ENCODE peak calls at places on chromosome X, in eight cellular contexts. One of them, this sample, is unnamed.

GRCh38 chrX:150410513-150410912 is 47.4 kb downstream of the MAMLD1 start:
- DNase-seq in stimulated activated CD4-positive, alpha-beta T cell treated with anti-CD3 and anti-CD28 coated beads, Interleukin-4, amount 100 ng/mL, for 1 hour: no peak
- DNase-seq in activated CD4-positive, alpha-beta T cell treated with anti-CD3 and anti-CD28 coated beads, Interleukin-2, amount 50 U/mL, for 24 hours: no peak
- DNase-seq in lower lobe of right lung: no peak
- DNase-seq in GM04504: no peak
- DNase-seq in CD8-positive, alpha-beta T cell: no peak
- DNase-seq in NCI-H2081: no peak
- DNase-seq in occipital lobe: no peak
- DNase-seq in this sample: no peak

GRCh38 chrX:126137899-126138298 is 28.2 kb downstream of the DCAF12L2 start:
- DNase-seq in stimulated activated CD4-positive, alpha-beta T cell treated with anti-CD3 and anti-CD28 coated beads, Interleukin-4, amount 100 ng/mL, for 1 hour: no peak
- DNase-seq in activated CD4-positive, alpha-beta T cell treated with anti-CD3 and anti-CD28 coated beads, Interleukin-2, amount 50 U/mL, for 24 hours: no peak
- DNase-seq in lower lobe of right lung: no peak
- DNase-seq in GM04504: no peak
- DNase-seq in CD8-positive, alpha-beta T cell: no peak
- DNase-seq in NCI-H2081: peak
- DNase-seq in occipital lobe: no peak
- DNase-seq in this sample: no peak

GRCh38 chrX:32408389-32408788 is 803.0 kb downstream of the DMD start:
- DNase-seq in stimulated activated CD4-positive, alpha-beta T cell treated with anti-CD3 and anti-CD28 coated beads, Interleukin-4, amount 100 ng/mL, for 1 hour: peak
- DNase-seq in activated CD4-positive, alpha-beta T cell treated with anti-CD3 and anti-CD28 coated beads, Interleukin-2, amount 50 U/mL, for 24 hours: no peak
- DNase-seq in lower lobe of right lung: no peak
- DNase-seq in GM04504: no peak
- DNase-seq in CD8-positive, alpha-beta T cell: no peak
- DNase-seq in NCI-H2081: peak
- DNase-seq in occipital lobe: peak
- DNase-seq in this sample: peak

GRCh38 chrX:74242050-74242449 is 61.9 kb upstream of the ZCCHC13 start:
- DNase-seq in stimulated activated CD4-positive, alpha-beta T cell treated with anti-CD3 and anti-CD28 coated beads, Interleukin-4, amount 100 ng/mL, for 1 hour: no peak
- DNase-seq in activated CD4-positive, alpha-beta T cell treated with anti-CD3 and anti-CD28 coated beads, Interleukin-2, amount 50 U/mL, for 24 hours: no peak
- DNase-seq in lower lobe of right lung: no peak
- DNase-seq in GM04504: no peak
- DNase-seq in CD8-positive, alpha-beta T cell: no peak
- DNase-seq in NCI-H2081: no peak
- DNase-seq in occipital lobe: no peak
- DNase-seq in this sample: no peak

GRCh38 chrX:118904218-118904617 is 70.2 kb upstream of the LONRF3 start:
- DNase-seq in stimulated activated CD4-positive, alpha-beta T cell treated with anti-CD3 and anti-CD28 coated beads, Interleukin-4, amount 100 ng/mL, for 1 hour: no peak
- DNase-seq in activated CD4-positive, alpha-beta T cell treated with anti-CD3 and anti-CD28 coated beads, Interleukin-2, amount 50 U/mL, for 24 hours: no peak
- DNase-seq in lower lobe of right lung: no peak
- DNase-seq in GM04504: no peak
- DNase-seq in CD8-positive, alpha-beta T cell: no peak
- DNase-seq in NCI-H2081: no peak
- DNase-seq in occipital lobe: no peak
- DNase-seq in this sample: no peak

GRCh38 chrX:12327836-12328235 is 189.6 kb downstream of the FRMPD4 start:
- DNase-seq in stimulated activated CD4-positive, alpha-beta T cell treated with anti-CD3 and anti-CD28 coated beads, Interleukin-4, amount 100 ng/mL, for 1 hour: no peak
- DNase-seq in activated CD4-positive, alpha-beta T cell treated with anti-CD3 and anti-CD28 coated beads, Interleukin-2, amount 50 U/mL, for 24 hours: no peak
- DNase-seq in lower lobe of right lung: no peak
- DNase-seq in GM04504: no peak
- DNase-seq in CD8-positive, alpha-beta T cell: no peak
- DNase-seq in NCI-H2081: no peak
- DNase-seq in occipital lobe: no peak
- DNase-seq in this sample: no peak

GRCh38 chrX:152798945-152799344 is 29.5 kb upstream of the MAGEA6 start:
- DNase-seq in stimulated activated CD4-positive, alpha-beta T cell treated with anti-CD3 and anti-CD28 coated beads, Interleukin-4, amount 100 ng/mL, for 1 hour: no peak
- DNase-seq in activated CD4-positive, alpha-beta T cell treated with anti-CD3 and anti-CD28 coated beads, Interleukin-2, amount 50 U/mL, for 24 hours: no peak
- DNase-seq in lower lobe of right lung: no peak
- DNase-seq in GM04504: no peak
- DNase-seq in CD8-positive, alpha-beta T cell: no peak
- DNase-seq in NCI-H2081: no peak
- DNase-seq in occipital lobe: no peak
- DNase-seq in this sample: no peak

GRCh38 chrX:31179203-31179602 is 107.4 kb upstream of the FTHL17 start:
- DNase-seq in stimulated activated CD4-positive, alpha-beta T cell treated with anti-CD3 and anti-CD28 coated beads, Interleukin-4, amount 100 ng/mL, for 1 hour: no peak
- DNase-seq in activated CD4-positive, alpha-beta T cell treated with anti-CD3 and anti-CD28 coated beads, Interleukin-2, amount 50 U/mL, for 24 hours: no peak
- DNase-seq in lower lobe of right lung: no peak
- DNase-seq in GM04504: no peak
- DNase-seq in CD8-positive, alpha-beta T cell: no peak
- DNase-seq in NCI-H2081: no peak
- DNase-seq in occipital lobe: no peak
- DNase-seq in this sample: no peak

GRCh38 chrX:110851780-110852179 is 56.2 kb upstream of the CHRDL1 start:
- DNase-seq in stimulated activated CD4-positive, alpha-beta T cell treated with anti-CD3 and anti-CD28 coated beads, Interleukin-4, amount 100 ng/mL, for 1 hour: no peak
- DNase-seq in activated CD4-positive, alpha-beta T cell treated with anti-CD3 and anti-CD28 coated beads, Interleukin-2, amount 50 U/mL, for 24 hours: no peak
- DNase-seq in lower lobe of right lung: no peak
- DNase-seq in GM04504: no peak
- DNase-seq in CD8-positive, alpha-beta T cell: no peak
- DNase-seq in NCI-H2081: no peak
- DNase-seq in occipital lobe: no peak
- DNase-seq in this sample: no peak

GRCh38 chrX:72130762-72131231 is 918 bp downstream of the RTL5 start:
- DNase-seq in stimulated activated CD4-positive, alpha-beta T cell treated with anti-CD3 and anti-CD28 coated beads, Interleukin-4, amount 100 ng/mL, for 1 hour: no peak
- DNase-seq in activated CD4-positive, alpha-beta T cell treated with anti-CD3 and anti-CD28 coated beads, Interleukin-2, amount 50 U/mL, for 24 hours: no peak
- DNase-seq in lower lobe of right lung: no peak
- DNase-seq in GM04504: no peak
- DNase-seq in CD8-positive, alpha-beta T cell: no peak
- DNase-seq in NCI-H2081: no peak
- DNase-seq in occipital lobe: no peak
- DNase-seq in this sample: no peak

GRCh38 chrX:121301356-121301755 is 253.9 kb downstream of the GLUD2 start:
- DNase-seq in stimulated activated CD4-positive, alpha-beta T cell treated with anti-CD3 and anti-CD28 coated beads, Interleukin-4, amount 100 ng/mL, for 1 hour: no peak
- DNase-seq in activated CD4-positive, alpha-beta T cell treated with anti-CD3 and anti-CD28 coated beads, Interleukin-2, amount 50 U/mL, for 24 hours: no peak
- DNase-seq in lower lobe of right lung: no peak
- DNase-seq in GM04504: no peak
- DNase-seq in CD8-positive, alpha-beta T cell: no peak
- DNase-seq in NCI-H2081: no peak
- DNase-seq in occipital lobe: no peak
- DNase-seq in this sample: no peak

GRCh38 chrX:115639481-115639880 is 78.5 kb downstream of the PLS3 start:
- DNase-seq in stimulated activated CD4-positive, alpha-beta T cell treated with anti-CD3 and anti-CD28 coated beads, Interleukin-4, amount 100 ng/mL, for 1 hour: no peak
- DNase-seq in activated CD4-positive, alpha-beta T cell treated with anti-CD3 and anti-CD28 coated beads, Interleukin-2, amount 50 U/mL, for 24 hours: no peak
- DNase-seq in lower lobe of right lung: no peak
- DNase-seq in GM04504: no peak
- DNase-seq in CD8-positive, alpha-beta T cell: no peak
- DNase-seq in NCI-H2081: no peak
- DNase-seq in occipital lobe: no peak
- DNase-seq in this sample: no peak

GRCh38 chrX:24026403-24026801 is 584 bp downstream of the KLHL15 start:
- DNase-seq in stimulated activated CD4-positive, alpha-beta T cell treated with anti-CD3 and anti-CD28 coated beads, Interleukin-4, amount 100 ng/mL, for 1 hour: no peak
- DNase-seq in activated CD4-positive, alpha-beta T cell treated with anti-CD3 and anti-CD28 coated beads, Interleukin-2, amount 50 U/mL, for 24 hours: no peak
- DNase-seq in lower lobe of right lung: no peak
- DNase-seq in GM04504: no peak
- DNase-seq in CD8-positive, alpha-beta T cell: no peak
- DNase-seq in NCI-H2081: peak
- DNase-seq in occipital lobe: no peak
- DNase-seq in this sample: no peak

GRCh38 chrX:134512566-134512965 is 52.6 kb downstream of the HPRT1 start:
- DNase-seq in stimulated activated CD4-positive, alpha-beta T cell treated with anti-CD3 and anti-CD28 coated beads, Interleukin-4, amount 100 ng/mL, for 1 hour: no peak
- DNase-seq in activated CD4-positive, alpha-beta T cell treated with anti-CD3 and anti-CD28 coated beads, Interleukin-2, amount 50 U/mL, for 24 hours: no peak
- DNase-seq in lower lobe of right lung: no peak
- DNase-seq in GM04504: peak
- DNase-seq in CD8-positive, alpha-beta T cell: no peak
- DNase-seq in NCI-H2081: no peak
- DNase-seq in occipital lobe: no peak
- DNase-seq in this sample: no peak

GRCh38 chrX:140432328-140433025 is 72.4 kb downstream of the SOX3 start:
- DNase-seq in stimulated activated CD4-positive, alpha-beta T cell treated with anti-CD3 and anti-CD28 coated beads, Interleukin-4, amount 100 ng/mL, for 1 hour: no peak
- DNase-seq in activated CD4-positive, alpha-beta T cell treated with anti-CD3 and anti-CD28 coated beads, Interleukin-2, amount 50 U/mL, for 24 hours: no peak
- DNase-seq in lower lobe of right lung: no peak
- DNase-seq in GM04504: peak
- DNase-seq in CD8-positive, alpha-beta T cell: no peak
- DNase-seq in NCI-H2081: no peak
- DNase-seq in occipital lobe: peak
- DNase-seq in this sample: peak

GRCh38 chrX:14899607-14900006 is 26.4 kb downstream of the MOSPD2 start:
- DNase-seq in stimulated activated CD4-positive, alpha-beta T cell treated with anti-CD3 and anti-CD28 coated beads, Interleukin-4, amount 100 ng/mL, for 1 hour: no peak
- DNase-seq in activated CD4-positive, alpha-beta T cell treated with anti-CD3 and anti-CD28 coated beads, Interleukin-2, amount 50 U/mL, for 24 hours: no peak
- DNase-seq in lower lobe of right lung: no peak
- DNase-seq in GM04504: no peak
- DNase-seq in CD8-positive, alpha-beta T cell: no peak
- DNase-seq in NCI-H2081: no peak
- DNase-seq in occipital lobe: no peak
- DNase-seq in this sample: no peak

This sample was measured in head of caudate nucleus.